ENCODE peak calls at places on chromosome 21, in nine cellular contexts. P is tibial nerve, Z is stomach, F is SK-N-SH, I is ovary, K is A549, B is suprapubic skin, J is esophagus muscularis mucosa, C is transverse colon. E is an unnamed sample.

GRCh38 chr21:43884012-43884860 is 19.2 kb downstream of the AGPAT3 start:
- DNase-seq in I (no peak), F (peak), B (no peak), P (no peak), C (peak), Z (peak), K (no peak), J (no peak), E (peak)

GRCh38 chr21:42962360-42963007 is 11.9 kb upstream of the PKNOX1 start:
- DNase-seq in P (no peak), B (no peak), I (no peak), K (no peak), C (no peak), F (no peak), Z (no peak), J (no peak), E (no peak)

GRCh38 chr21:25569084-25569483 is 38.2 kb downstream of the MRPL39 start:
- DNase-seq in Z (no peak), I (no peak), P (no peak), J (no peak), B (no peak), K (no peak), C (no peak), F (no peak), E (no peak)

GRCh38 chr21:18191139-18191538 is 53.5 kb upstream of the CHODL start:
- DNase-seq in K (no peak), C (no peak), I (no peak), F (no peak), B (no peak), J (no peak), P (no peak), Z (no peak), E (no peak)

GRCh38 chr21:27674037-27674436 is 707.1 kb upstream of the ADAMTS5 start:
- DNase-seq in J (no peak), K (no peak), C (no peak), P (no peak), F (no peak), I (no peak), B (no peak), Z (no peak), E (no peak)

GRCh38 chr21:36587388-36587787 is 107.5 kb upstream of the CLDN14 start:
- DNase-seq in B (no peak), F (no peak), Z (no peak), I (no peak), J (no peak), K (peak), P (no peak), C (no peak), E (no peak)

GRCh38 chr21:25929859-25930520 is 195.2 kb downstream of the GABPA start:
- DNase-seq in C (no peak), J (no peak), I (no peak), K (no peak), F (no peak), B (no peak), Z (no peak), P (no peak), E (no peak)

GRCh38 chr21:32702702-32703101 is 25.1 kb downstream of the SYNJ1 start:
- DNase-seq in Z (no peak), P (no peak), J (no peak), B (no peak), F (no peak), K (no peak), C (no peak), I (no peak), E (no peak)

GRCh38 chr21:39422468-39423241 is 22.9 kb downstream of the LCA5L start:
- DNase-seq in P (no peak), J (no peak), B (no peak), C (no peak), F (no peak), Z (no peak), K (no peak), I (no peak), E (no peak)

GRCh38 chr21:18449586-18449985 is 46.0 kb upstream of the TMPRSS15 start:
- DNase-seq in C (no peak), F (no peak), Z (no peak), B (no peak), K (no peak), I (no peak), J (no peak), P (no peak), E (no peak)

GRCh38 chr21:35905973-35906357 is 154.4 kb downstream of the SETD4 start:
- DNase-seq in Z (no peak), P (peak), B (no peak), F (no peak), K (no peak), J (no peak), C (no peak), I (no peak), E (no peak)

GRCh38 chr21:26837539-26837938 is 7.7 kb downstream of the ADAMTS1 start:
- DNase-seq in F (no peak), C (no peak), Z (no peak), J (no peak), I (no peak), K (no peak), B (no peak), P (no peak), E (no peak)

GRCh38 chr21:32844653-32845443 is 73.3 kb upstream of the PAXBP1 start:
- DNase-seq in C (no peak), F (no peak), I (no peak), P (no peak), J (peak), B (no peak), Z (no peak), K (peak), E (no peak)

GRCh38 chr21:26425576-26425975 is 147.5 kb downstream of the CYYR1 start:
- DNase-seq in Z (no peak), I (no peak), K (no peak), J (no peak), C (no peak), P (no peak), B (no peak), F (no peak), E (no peak)

GRCh38 chr21:27277122-27277521 is 310.2 kb upstream of the ADAMTS5 start:
- DNase-seq in J (no peak), C (no peak), K (no peak), B (no peak), I (no peak), Z (no peak), F (no peak), P (no peak), E (no peak)

GRCh38 chr21:43348801-43349261 is 78.1 kb downstream of the SIK1 start:
- DNase-seq in P (no peak), C (no peak), J (no peak), F (no peak), K (no peak), B (no peak), Z (no peak), I (no peak), E (no peak)

GRCh38 chr21:43767980-43768867 is 7.9 kb downstream of the CSTB start:
- DNase-seq in J (no peak), I (peak), K (peak), P (peak), Z (peak), B (no peak), F (no peak), C (peak), E (peak)

GRCh38 chr21:15686506-15686905 is 43.3 kb upstream of the USP25 start:
- DNase-seq in Z (no peak), J (no peak), B (no peak), I (no peak), K (no peak), F (no peak), C (no peak), P (no peak), E (no peak)

GRCh38 chr21:17466166-17466565 is 46.7 kb upstream of the CXADR start:
- DNase-seq in K (no peak), F (no peak), Z (peak), C (peak), B (no peak), I (no peak), J (no peak), P (no peak), E (peak)

GRCh38 chr21:39444406-39445145 is 1.0 kb downstream of the LCA5L start:
- DNase-seq in J (no peak), P (no peak), I (no peak), Z (no peak), C (no peak), K (peak), B (no peak), F (peak), E (no peak)

GRCh38 chr21:33490991-33491372 is 534 bp downstream of the DNAJC28 start:
- DNase-seq in I (no peak), J (no peak), B (no peak), F (no peak), K (no peak), P (no peak), C (no peak), Z (no peak), E (no peak)

GRCh38 chr21:26811031-26811430 is 34.2 kb downstream of the ADAMTS1 start:
- DNase-seq in F (no peak), J (no peak), K (no peak), I (no peak), B (no peak), C (no peak), Z (no peak), P (no peak), E (no peak)

GRCh38 chr21:31347435-31348032 is 3.5 kb upstream of the TIAM1 start:
- DNase-seq in J (no peak), B (no peak), I (no peak), P (no peak), K (peak), C (no peak), F (peak), Z (no peak), E (no peak)

GRCh38 chr21:34669149-34669879 is 520 bp downstream of the CLIC6 start:
- DNase-seq in F (peak), C (peak), J (no peak), Z (peak), B (no peak), I (peak), K (no peak), P (no peak), E (peak)

GRCh38 chr21:34670220-34670961 is 1.6 kb downstream of the CLIC6 start:
- DNase-seq in Z (peak), C (peak), K (no peak), B (no peak), I (peak), J (no peak), P (no peak), F (peak), E (no peak)

GRCh38 chr21:34667761-34668160 is 1.0 kb upstream of the CLIC6 start:
- DNase-seq in C (no peak), B (no peak), F (no peak), K (no peak), I (no peak), Z (no peak), P (no peak), J (no peak), E (no peak)

GRCh38 chr21:34670962-34671348 is 2.2 kb downstream of the CLIC6 start:
- DNase-seq in C (no peak), Z (no peak), F (no peak), J (no peak), I (no peak), B (no peak), K (no peak), P (no peak), E (no peak)

DNA sequence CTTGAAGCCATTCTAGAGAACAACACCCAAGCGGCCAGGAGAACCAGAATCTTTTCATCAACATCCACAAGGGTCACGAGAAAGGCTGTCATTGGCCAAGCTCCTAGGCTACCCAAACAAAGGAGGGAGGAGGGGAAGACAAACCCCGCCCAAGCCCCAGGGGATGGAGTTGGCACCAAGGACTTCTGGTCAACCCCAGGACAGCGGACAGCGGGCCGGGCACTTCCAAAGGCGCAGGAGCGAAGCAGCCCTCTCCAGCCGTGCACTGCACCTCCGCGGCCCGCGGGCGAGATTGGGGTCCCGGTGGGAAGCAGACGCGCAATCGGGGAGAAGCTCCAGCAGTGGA is at the start of gene CLIC6:
- DNase-seq in B (no peak), Z (peak), F (no peak), K (no peak), J (no peak), C (peak), P (peak), I (peak), E (peak)
- H3K4me3 ChIP-seq in B (peak), Z (peak), F (no peak), K (peak), J (peak), C (peak), P (peak), I (peak), E (peak)

GRCh38 chr21:40732243-40732642 is 114.7 kb downstream of the DSCAM start:
- DNase-seq in C (no peak), K (no peak), I (no peak), J (no peak), P (no peak), Z (no peak), F (no peak), B (no peak), E (no peak)

GRCh38 chr21:40730051-40730760 is 116.8 kb downstream of the DSCAM start:
- DNase-seq in I (no peak), K (no peak), Z (no peak), C (no peak), J (no peak), F (no peak), B (no peak), P (no peak), E (no peak)

GRCh38 chr21:40731206-40731605 is 115.8 kb downstream of the DSCAM start:
- DNase-seq in K (no peak), F (no peak), J (no peak), B (no peak), Z (no peak), I (no peak), C (no peak), P (no peak), E (no peak)

GRCh38 chr21:40732998-40733397 is 114.0 kb downstream of the DSCAM start:
- DNase-seq in K (no peak), F (no peak), P (no peak), J (no peak), I (no peak), B (no peak), C (no peak), Z (no peak), E (peak)

GRCh38 chr21:40736145-40736544 is 110.8 kb downstream of the DSCAM start:
- DNase-seq in C (no peak), P (no peak), F (no peak), I (no peak), B (no peak), Z (no peak), J (peak), K (no peak), E (no peak)
- H3K27ac ChIP-seq in C (no peak), P (no peak), F (no peak), I (no peak), B (no peak), Z (no peak), J (no peak), K (no peak), E (no peak)

DNA sequence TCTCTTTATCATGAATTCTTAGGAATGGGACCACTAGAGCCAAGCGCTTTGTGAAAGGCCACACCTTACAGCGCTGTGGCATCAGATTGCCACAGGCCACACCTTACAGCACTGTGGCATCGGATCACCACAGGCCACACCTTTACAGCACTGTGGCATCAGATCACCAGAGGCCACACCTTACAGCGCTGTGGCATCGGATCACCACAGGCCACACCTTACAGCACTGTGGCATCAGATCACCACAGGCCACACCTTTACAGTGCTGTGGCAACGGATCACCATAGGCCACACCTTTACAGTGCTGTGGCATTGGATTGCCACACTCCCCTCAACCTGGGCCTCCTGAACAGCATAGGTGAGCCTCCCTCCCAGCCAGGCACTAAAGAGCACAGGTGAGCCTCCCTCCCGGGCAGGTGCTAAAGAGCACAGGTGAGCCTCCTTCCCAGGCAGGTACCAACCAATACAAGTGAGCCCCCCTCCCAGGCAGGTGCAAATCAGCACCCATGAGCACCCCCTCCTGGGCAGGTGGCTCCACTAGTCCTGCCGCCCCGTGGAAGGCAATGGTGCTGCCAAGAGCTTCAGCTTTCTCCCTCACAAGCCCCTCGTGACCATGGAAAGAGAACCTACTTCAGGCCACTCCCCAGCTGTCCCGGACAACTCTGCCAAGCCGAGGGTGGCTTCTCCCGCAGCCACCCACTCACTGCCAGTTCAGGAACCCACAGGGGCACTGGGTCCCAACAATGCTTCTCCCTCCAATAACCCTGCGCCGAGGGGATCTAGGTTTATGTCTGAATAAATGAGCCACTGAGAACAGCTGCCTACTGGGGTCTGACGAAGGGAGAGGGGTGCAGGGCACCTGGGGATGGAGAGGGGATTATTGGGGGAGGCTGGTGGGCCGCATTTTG is 46.7 kb downstream of the PRDM15 start:
- DNase-seq in C (no peak), Z (no peak), J (no peak), K (no peak), I (no peak), P (no peak), B (peak), F (no peak), E (no peak)
- TF ChIP-seq EP300 in C (no peak), Z (no peak), J (no peak), K (no peak), I (no peak), P (no peak), B (no peak), F (no peak), E (no peak)

GRCh38 chr21:44999972-45000636 is 60.3 kb downstream of the SLX9 start:
- DNase-seq in F (no peak), B (no peak), P (no peak), C (no peak), J (no peak), Z (no peak), I (no peak), K (no peak), E (peak)
- H3K4me3 ChIP-seq in F (no peak), B (peak), P (no peak), C (no peak), J (no peak), Z (no peak), I (no peak), K (no peak), E (no peak)

GRCh38 chr21:46634427-46634826 is 1.0 kb upstream of the PRMT2 start:
- DNase-seq in C (no peak), F (no peak), K (no peak), J (no peak), P (no peak), B (no peak), I (no peak), Z (no peak), E (no peak)
- H3K27ac ChIP-seq in C (peak), F (peak), K (peak), J (peak), P (peak), B (peak), I (no peak), Z (peak), E (peak)

GRCh38 chr21:14270631-14271030 is 54.7 kb downstream of the RBM11 start:
- DNase-seq in K (no peak), J (no peak), C (peak), I (no peak), F (no peak), Z (no peak), P (no peak), B (no peak), E (no peak)
- TF ChIP-seq EP300 in K (no peak), J (no peak), C (no peak), I (no peak), F (no peak), Z (no peak), P (no peak), B (no peak), E (no peak)

GRCh38 chr21:29300547-29301138 is 1.9 kb downstream of the BACH1 start:
- DNase-seq in Z (no peak), C (no peak), K (no peak), F (no peak), P (no peak), J (no peak), B (no peak), I (no peak), E (no peak)
- H3K4me3 ChIP-seq in Z (peak), C (peak), K (peak), F (peak), P (peak), J (peak), B (peak), I (peak), E (peak)

GRCh38 chr21:45724345-45724961 is 80.9 kb downstream of the PCBP3 start:
- DNase-seq in J (peak), F (no peak), P (no peak), C (no peak), I (no peak), B (no peak), Z (no peak), K (no peak), E (no peak)
- H3K27ac ChIP-seq in J (no peak), F (peak), P (no peak), C (no peak), I (no peak), B (no peak), Z (no peak), K (no peak), E (no peak)

DNA sequence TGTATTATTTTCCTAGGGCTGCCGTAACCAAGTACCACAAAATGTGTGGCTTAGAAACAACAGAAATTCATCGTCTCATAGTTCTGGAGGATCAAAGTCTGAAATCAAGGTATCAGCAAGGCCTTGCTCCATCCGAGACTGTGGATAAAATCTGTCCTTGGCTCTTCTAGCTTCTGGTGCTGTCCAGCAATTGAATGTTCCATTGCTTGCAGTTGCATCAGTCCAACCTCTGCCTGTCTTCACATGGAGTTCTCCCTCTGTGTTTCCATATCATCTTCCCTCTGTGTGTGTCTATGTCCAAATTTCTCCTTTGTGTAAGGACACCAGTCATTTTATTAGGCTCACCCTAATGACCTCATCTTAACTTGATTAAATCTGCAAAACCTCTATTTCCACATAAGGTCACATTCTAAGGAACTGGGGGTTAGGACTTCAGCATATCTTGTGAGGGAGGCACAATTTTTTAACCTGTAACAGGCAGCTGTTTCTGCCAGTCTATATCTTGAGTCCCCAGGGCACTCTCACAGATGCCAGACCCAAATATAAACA is 84.2 kb downstream of the ERG start:
- DNase-seq in P (no peak), K (no peak), I (no peak), Z (no peak), B (no peak), F (no peak), C (no peak), J (no peak), E (no peak)
- TF ChIP-seq EP300 in P (no peak), K (no peak), I (no peak), Z (no peak), B (no peak), F (no peak), C (no peak), J (no peak), E (no peak)